ENCODE peak calls at places on chromosomes 16 and 17, in five cellular contexts. A is H9; T is activated CD8-positive, alpha-beta T cell treated with anti-CD3 and anti-CD28 coated beads, Interleukin-2, amount 10 ng/mL, durations not matched to agents 7 days and 5 days; D is memory B cell; I is NAMALWA. F is an unnamed sample.
A peak's percentile ranks its signal among the peaks of the same experiment; 100 is the strongest.

GRCh38 chr17:42247734-42248133 is 28.5 kb downstream of the STAT5B start:
- DNase-seq in D (no peak), T (no peak), A (no peak), I (no peak), F (no peak)

GRCh38 chr17:77353684-77354419 is 213.1 kb downstream of the SEC14L1 start:
- DNase-seq in I (no peak), A (no peak), D (no peak), T (no peak), F (no peak)

GRCh38 chr16:4244254-4244812 is 2.5 kb upstream of the SRL start:
- DNase-seq in T (no peak), A (peak; percentile 62), D (no peak), I (peak; percentile 89), F (no peak)

GRCh38 chr16:68732068-68732680 is 4.9 kb upstream of the CDH1 start:
- DNase-seq in D (no peak), T (no peak), A (peak; percentile 82), I (no peak), F (peak; percentile 89)

GRCh38 chr17:11384131-11384530 is 143.1 kb downstream of the SHISA6 start:
- DNase-seq in I (no peak), T (no peak), A (no peak), D (no peak), F (no peak)

GRCh38 chr17:7552621-7553051 is 3.8 kb downstream of the TNFSF12 start:
- DNase-seq in A (no peak), D (no peak), I (no peak), T (peak; percentile 79), F (no peak)

GRCh38 chr16:49532873-49533272 is 159.3 kb downstream of the C16orf78 start:
- DNase-seq in T (no peak), A (no peak), D (no peak), I (no peak), F (no peak)

GRCh38 chr16:13453938-13454553 is 465.9 kb upstream of the ERCC4 start:
- DNase-seq in T (peak; percentile 23), A (no peak), D (no peak), I (peak; percentile 57), F (peak; percentile 19)

GRCh38 chr16:19697756-19698318 is 20.2 kb downstream of the KNOP1 start:
- DNase-seq in A (no peak), T (no peak), I (no peak), D (no peak), F (no peak)

GRCh38 chr16:19348578-19349315 is 63.2 kb downstream of the CLEC19A start:
- DNase-seq in D (no peak), A (peak; percentile 77), I (no peak), T (no peak), F (no peak)

GRCh38 chr17:63497708-63498483 is 21.0 kb downstream of the ACE start:
- DNase-seq in A (peak; percentile 94), I (peak; percentile 56), T (no peak), D (no peak), F (peak; percentile 58)

GRCh38 chr17:45801386-45801785 is 17.3 kb downstream of the CRHR1 start:
- DNase-seq in A (no peak), I (no peak), D (no peak), T (no peak), F (no peak)

GRCh38 chr17:41660221-41660711 is 28.4 kb upstream of the EIF1 start:
- DNase-seq in T (no peak), D (no peak), A (no peak), I (no peak), F (no peak)

GRCh38 chr17:39231587-39232551 is 6.1 kb upstream of the STAC2 start:
- DNase-seq in A (peak; percentile 89), I (peak; percentile 86), D (peak; percentile 71), T (peak; percentile 67), F (no peak)

GRCh38 chr17:42117397-42118125 is 3.6 kb downstream of the KAT2A start:
- DNase-seq in I (no peak), T (no peak), D (no peak), A (no peak), F (no peak)

GRCh38 chr16:49856741-49857330 is 924 bp upstream of the ZNF423 start:
- DNase-seq in T (peak; percentile 39), A (peak; percentile 76), D (no peak), I (no peak), F (peak; percentile 79)

GRCh38 chr16:11087691-11088431 is 143.5 kb downstream of the CLEC16A start:
- DNase-seq in D (no peak), I (no peak), T (peak; percentile 60), A (peak; percentile 52), F (no peak)

GRCh38 chr17:53950207-53950857 is 127.6 kb downstream of the KIF2B start:
- DNase-seq in T (no peak), A (peak; percentile 80), I (peak; percentile 25), D (no peak), F (no peak)

GRCh38 chr17:60640503-60640902 is 37.1 kb upstream of the BCAS3 start:
- DNase-seq in D (no peak), A (no peak), T (no peak), I (peak; percentile 42), F (no peak)

GRCh38 chr17:81271226-81271625 is 23.9 kb downstream of the SLC38A10 start:
- DNase-seq in T (no peak), A (no peak), D (no peak), I (no peak), F (no peak)

GRCh38 chr17:36482611-36483504 is 3.6 kb upstream of the ZNHIT3 start:
- DNase-seq in I (peak; percentile 77), T (peak; percentile 82), D (peak; percentile 90), A (peak; percentile 96), F (peak; percentile 89)

GRCh38 chr16:65534121-65534528 is 412.3 kb upstream of the CDH11 start:
- DNase-seq in I (no peak), D (no peak), T (no peak), A (no peak), F (no peak)

GRCh38 chr16:49494386-49495150 is 121.0 kb downstream of the C16orf78 start:
- DNase-seq in A (no peak), I (no peak), D (no peak), T (no peak), F (no peak)

GRCh38 chr16:3171181-3171854 is 16.7 kb upstream of the OR1F1 start:
- DNase-seq in A (no peak), D (peak; percentile 41), T (peak; percentile 63), I (no peak), F (no peak)

GRCh38 chr17:77553459-77554066 is 404.9 kb upstream of the TNRC6C start:
- DNase-seq in A (no peak), I (no peak), T (no peak), D (no peak), F (no peak)

GRCh38 chr16:54177857-54178490 is 108.6 kb downstream of the IRX3 start:
- DNase-seq in I (no peak), A (no peak), T (no peak), D (no peak), F (no peak)

GRCh38 chr17:54046570-54046969 is 223.8 kb downstream of the KIF2B start:
- DNase-seq in T (no peak), D (no peak), I (no peak), A (no peak), F (no peak)